ENCODE peak calls at places on chromosomes 7 and 10, in eight cellular contexts. N is nephron progenitor cell; G is central memory CD8-positive, alpha-beta T cell; T is progenitor cell of endocrine pancreas; S is chondrocyte; Y is MV-4-11; W is fibroblast of pulmonary artery; D is activated gamma-delta T cell. E is an unnamed sample.

GRCh38 chr7:92778972-92779371 is 57.4 kb downstream of the CDK6 start:
- DNase-seq in S (no peak), N (no peak), Y (peak; percentile 95), D (no peak), T (no peak), G (no peak), W (peak; percentile 94), E (no peak)

GRCh38 chr7:146366938-146367337 is 250.3 kb downstream of the CNTNAP2 start:
- DNase-seq in T (no peak), N (no peak), G (no peak), W (peak; percentile 36), S (no peak), D (no peak), Y (no peak), E (no peak)

GRCh38 chr10:98417973-98418372 is 3.0 kb upstream of the PYROXD2 start:
- DNase-seq in W (no peak), T (no peak), N (no peak), G (no peak), Y (no peak), S (no peak), D (no peak), E (no peak)

GRCh38 chr7:119482209-119482608 is 790.8 kb upstream of the KCND2 start:
- DNase-seq in D (no peak), N (peak; percentile 32), Y (peak; percentile 58), T (no peak), S (no peak), W (peak; percentile 11), G (no peak), E (peak; percentile 85)

GRCh38 chr10:131979821-131980270 is 1.9 kb downstream of the BNIP3 start:
- DNase-seq in W (peak; percentile 40), T (no peak), G (no peak), N (peak; percentile 45), Y (no peak), D (no peak), S (no peak), E (no peak)

GRCh38 chr7:23018747-23019146 is 4.8 kb upstream of the HYCC1 start:
- DNase-seq in Y (no peak), S (no peak), T (no peak), W (peak; percentile 67), N (no peak), G (no peak), D (no peak), E (peak; percentile 45)

GRCh38 chr10:52197098-52197497 is 117.0 kb upstream of the DKK1 start:
- DNase-seq in Y (no peak), T (no peak), G (no peak), S (no peak), N (no peak), W (no peak), D (no peak), E (no peak)

GRCh38 chr7:106999023-106999422 is 45.5 kb upstream of the PRKAR2B start:
- DNase-seq in W (no peak), Y (peak; percentile 68), D (no peak), T (no peak), S (no peak), N (no peak), G (no peak), E (no peak)

GRCh38 chr10:3774814-3775670 is 10.0 kb downstream of the KLF6 start:
- DNase-seq in W (peak; percentile 89), S (no peak), D (no peak), T (no peak), Y (peak; percentile 32), G (no peak), N (no peak), E (no peak)

E was measured in GM23338.